ENCODE peak calls at places on chromosomes 6 and 20, in four cellular contexts. B is lung; M is adrenal gland; L is CD4-positive, alpha-beta memory T cell. N is an unnamed sample. For H3K4me1, the result is how much of the 10 kb centered on the place peaks cover.

GRCh38 chr6:17986656-17987575 is 519 bp downstream of the KIF13A start:
- DNase-seq in M (peak), L (no peak), B (peak), N (no peak)

GRCh38 chr6:159823953-159824352 is 23.9 kb downstream of the PNLDC1 start:
- DNase-seq in L (no peak), B (no peak), M (no peak), N (no peak)

GRCh38 chr6:45512594-45512993 is 134.9 kb upstream of the SUPT3H start:
- DNase-seq in B (no peak), L (no peak), M (no peak), N (no peak)

GRCh38 chr20:59686404-59687346 is 82.3 kb downstream of the PHACTR3 start:
- DNase-seq in M (no peak), B (no peak), L (no peak), N (no peak)

GRCh38 chr20:25052255-25053206 is 5.4 kb downstream of the ACSS1 start:
- DNase-seq in B (no peak), M (peak), L (no peak), N (no peak)

GRCh38 chr6:157989541-157990289 is 8.1 kb downstream of the SYNJ2 start:
- DNase-seq in B (no peak), L (no peak), M (peak), N (no peak)

GRCh38 chr20:5024982-5025381 is 23.7 kb upstream of the SLC23A2 start:
- DNase-seq in L (no peak), M (peak), B (no peak), N (no peak)

GRCh38 chr6:41813956-41814355 is 26.5 kb downstream of the TOMM6 start:
- DNase-seq in M (no peak), L (no peak), B (no peak), N (no peak)

GRCh38 chr20:45685896-45686295 is 15.9 kb upstream of the WFDC11 start:
- DNase-seq in L (no peak), M (no peak), B (no peak), N (no peak)

GRCh38 chr20:8583209-8584106 is 451.4 kb downstream of the PLCB1 start:
- DNase-seq in L (no peak), M (no peak), B (no peak), N (no peak)

GRCh38 chr20:61725966-61726365 is 339.7 kb downstream of the TAF4 start:
- DNase-seq in L (no peak), B (no peak), M (no peak), N (no peak)

GRCh38 chr6:3405182-3405518 is 51.7 kb downstream of the SLC22A23 start:
- DNase-seq in M (no peak), B (no peak), L (no peak), N (no peak)

GRCh38 chr20:41140226-41141133 is 3.1 kb downstream of the PLCG1 start:
- DNase-seq in B (no peak), L (no peak), M (no peak), N (no peak)

GRCh38 chr6:33343953-33344611 is 26.5 kb upstream of the ZBTB22 start:
- DNase-seq in M (no peak), L (peak), B (no peak), N (no peak)

GRCh38 chr6:34047913-34048867 is 97.7 kb downstream of the GRM4 start:
- DNase-seq in L (no peak), B (no peak), M (no peak), N (no peak)

GRCh38 chr6:44304282-44305199 is 8.6 kb downstream of the AARS2 start:
- DNase-seq in M (no peak), L (peak), B (no peak), N (no peak)

GRCh38 chr6:21754891-21755290 is 161.3 kb downstream of the SOX4 start:
- DNase-seq in B (no peak), M (no peak), L (no peak), N (peak)

GRCh38 chr20:17570347-17571152 is 675 bp downstream of the DSTN start:
- DNase-seq in B (peak), L (no peak), M (peak), N (no peak)

GRCh38 chr6:62652692-62653328 is 366.8 kb upstream of the KHDRBS2 start:
- DNase-seq in L (no peak), B (no peak), M (no peak), N (no peak)

GRCh38 chr6:121691126-121691540 is 255.7 kb downstream of the GJA1 start:
- DNase-seq in M (no peak), B (no peak), L (no peak), N (no peak)

GRCh38 chr6:76706086-76706485 is 633.6 kb upstream of the IMPG1 start:
- DNase-seq in M (no peak), L (no peak), B (no peak), N (no peak)

GRCh38 chr6:30726506-30727413 is 6.6 kb downstream of the TUBB start:
- DNase-seq in L (no peak), M (no peak), B (no peak), N (no peak)

GRCh38 chr6:30725713-30726505 is 5.8 kb downstream of the TUBB start:
- DNase-seq in L (no peak), B (no peak), M (no peak), N (no peak)

GRCh38 chr6:30727920-30728605 is 7.9 kb downstream of the TUBB start:
- DNase-seq in L (no peak), M (no peak), B (no peak), N (no peak)

GRCh38 chr6:30732237-30732943 is 10.1 kb downstream of the FLOT1 start:
- DNase-seq in M (peak), B (no peak), L (no peak), N (no peak)

GRCh38 chr6:30730611-30731435 is 10.7 kb downstream of the TUBB start:
- DNase-seq in M (peak), L (peak), B (peak), N (no peak)
- H3K4me3 ChIP-seq in M (no peak), L (peak), B (no peak), N (no peak)

DNA sequence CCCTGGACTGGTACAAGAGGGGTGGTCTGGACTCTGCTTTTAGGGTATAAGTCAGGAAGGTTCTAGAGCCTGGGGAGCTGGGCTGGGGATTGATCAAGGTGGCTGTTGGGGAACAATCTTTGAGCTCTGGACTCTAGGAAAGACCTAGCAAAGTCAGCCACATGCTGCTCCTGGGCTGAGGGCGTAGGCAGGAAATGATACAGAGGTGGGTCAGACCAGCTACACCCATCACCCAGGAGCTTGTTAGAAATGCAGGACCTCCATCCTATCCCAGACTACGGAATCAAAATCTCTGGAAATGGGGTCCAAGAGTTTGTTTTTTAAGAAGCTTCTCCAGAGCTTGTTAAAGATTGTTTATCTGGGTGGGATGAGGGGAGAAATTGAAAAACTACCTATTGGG is 9.4 kb downstream of the ADTRP start:
- DNase-seq in M (no peak), B (no peak), L (no peak), N (no peak)
- H3K27ac ChIP-seq in M (no peak), B (no peak), L (no peak), N (no peak)

DNA sequence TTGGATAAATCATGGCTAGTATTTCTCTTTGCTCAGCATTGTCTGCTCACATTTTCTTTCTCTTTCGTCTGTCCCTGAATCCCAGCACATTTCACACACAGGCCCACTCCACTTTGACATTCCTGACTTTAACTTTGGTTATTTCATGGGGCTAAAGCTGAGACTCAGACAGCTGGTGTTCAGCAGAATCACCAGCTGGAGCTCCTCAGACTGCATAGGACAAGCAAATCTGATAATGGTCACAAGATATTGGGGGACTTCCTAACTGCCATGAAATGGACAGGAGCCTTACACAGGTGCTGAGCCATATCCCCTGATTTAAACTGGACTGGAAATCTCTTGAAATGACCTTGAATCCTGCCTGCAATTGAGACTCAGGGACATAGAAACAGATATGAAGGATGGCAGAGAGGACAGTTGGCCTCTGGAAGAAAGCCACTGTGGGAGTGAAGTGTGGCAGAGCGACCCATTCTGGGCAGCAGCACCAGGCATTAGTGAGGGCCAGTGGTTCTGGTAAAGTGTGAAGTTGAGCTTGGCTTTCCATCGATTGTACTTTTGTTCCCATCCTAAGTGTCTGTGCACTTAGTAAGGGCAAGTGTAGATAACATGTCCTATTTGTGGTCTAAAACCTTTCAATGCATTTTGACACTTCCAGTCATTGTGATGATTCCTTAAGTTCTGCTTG is 10.0 kb upstream of the IFNGR1 start:
- DNase-seq in M (no peak), L (no peak), B (no peak), N (no peak)
- H3K4me1 ChIP-seq in M (under half), L (half or more), B (under half), N (under half)

DNA sequence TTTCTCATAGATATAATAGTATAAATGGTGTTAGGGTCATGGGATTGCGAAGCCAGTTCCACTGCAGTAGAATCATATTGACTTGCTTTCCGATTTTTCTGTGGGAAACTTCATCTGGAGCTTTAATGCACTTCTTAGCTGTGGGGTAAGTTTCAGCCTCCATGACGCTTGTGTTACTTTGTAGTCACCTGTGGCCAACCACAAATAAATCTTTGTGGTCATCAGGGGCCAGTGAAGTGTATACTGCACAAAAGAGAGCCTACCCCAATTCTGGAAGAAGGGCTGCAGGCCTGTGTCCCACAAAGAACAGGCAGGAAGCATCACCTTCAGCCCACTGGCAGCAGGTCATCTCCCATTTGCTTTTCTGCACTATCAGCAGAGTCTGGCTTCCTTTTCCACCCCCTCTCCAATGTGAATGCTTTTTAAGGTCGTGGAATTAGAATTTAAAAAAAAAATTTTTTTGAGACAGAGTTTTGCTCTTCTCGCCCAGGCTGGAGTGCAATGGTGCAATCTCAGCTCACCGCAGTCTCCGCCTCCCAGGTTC is 32.0 kb downstream of the MTHFD1L start:
- DNase-seq in L (no peak), M (no peak), B (no peak), N (no peak)
- H3K4me3 ChIP-seq in L (no peak), M (no peak), B (no peak), N (no peak)

GRCh38 chr6:132814716-132815570 is 574 bp downstream of the RPS12 start:
- DNase-seq in B (no peak), M (peak), L (no peak), N (no peak)
- H3K27ac ChIP-seq in B (peak), M (peak), L (peak), N (peak)

GRCh38 chr6:7156666-7157278 is 49.0 kb downstream of the RREB1 start:
- DNase-seq in L (no peak), M (no peak), B (peak), N (no peak)
- H3K4me1 ChIP-seq in L (half or more), M (half or more), B (under half), N (under half)

GRCh38 chr6:12801141-12801540 is 84.6 kb downstream of the PHACTR1 start:
- DNase-seq in B (no peak), L (no peak), M (no peak), N (no peak)
- H3K4me3 ChIP-seq in B (no peak), L (no peak), M (no peak), N (no peak)

DNA sequence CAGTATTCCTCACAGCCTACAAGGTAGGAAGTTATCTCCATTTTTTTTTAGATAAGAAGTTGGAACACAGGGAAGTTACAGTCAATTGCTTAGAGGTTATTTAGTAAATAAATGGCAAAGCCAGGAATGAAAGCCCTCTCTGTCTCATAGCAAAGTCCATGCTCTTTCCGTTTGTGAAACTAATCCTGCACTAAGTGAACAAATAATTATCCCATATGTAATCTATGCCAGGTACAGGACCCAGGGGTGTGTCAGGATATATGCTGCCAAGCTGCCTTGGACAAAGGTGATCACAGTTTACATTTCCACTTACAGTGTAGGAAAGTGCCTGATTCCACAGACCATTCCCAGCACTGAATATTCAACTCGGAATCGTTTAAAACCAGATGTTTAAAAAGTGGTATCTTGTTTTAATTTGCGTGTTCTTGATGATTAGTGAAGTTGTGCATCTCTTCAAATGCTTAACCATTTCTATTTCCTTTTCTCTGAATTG is 13.6 kb upstream of the GMDS start:
- DNase-seq in M (no peak), L (no peak), B (no peak), N (peak)
- H3K27ac ChIP-seq in M (no peak), L (no peak), B (no peak), N (no peak)

N was measured in esophagus muscularis mucosa.